ENCODE peak calls at places on chromosome 14, in five cellular contexts. E is breast epithelium, K is body of pancreas, P is neural progenitor cell, J is SK-N-SH. A is an unnamed sample.

GRCh38 chr14:95061317-95062093 is 95.8 kb downstream of the DICER1 start:
- DNase-seq in P (no peak), E (no peak), J (no peak), K (no peak), A (no peak)

GRCh38 chr14:33062881-33063280 is 124.2 kb downstream of the NPAS3 start:
- DNase-seq in J (peak), P (no peak), K (no peak), E (no peak), A (no peak)

GRCh38 chr14:68979722-68980552 is 835 bp upstream of the ACTN1 start:
- DNase-seq in P (peak), K (peak), J (no peak), E (peak), A (no peak)

GRCh38 chr14:48580692-48581091 is 905.3 kb upstream of the MDGA2 start:
- DNase-seq in K (no peak), J (no peak), P (no peak), E (no peak), A (no peak)

GRCh38 chr14:106039400-106039799 is 513.0 kb downstream of the TMEM121 start:
- DNase-seq in K (no peak), P (no peak), J (peak), E (no peak), A (no peak)

GRCh38 chr14:95191445-95192199 is 34.3 kb upstream of the DICER1 start:
- DNase-seq in E (no peak), K (no peak), J (no peak), P (no peak), A (no peak)

GRCh38 chr14:28766505-28767238 is at the start of gene FOXG1:
- DNase-seq in P (peak), E (no peak), J (peak), K (no peak), A (peak)

GRCh38 chr14:69153848-69154208 is 909 bp upstream of the DCAF5 start:
- DNase-seq in P (peak), E (no peak), J (peak), K (peak), A (no peak)

GRCh38 chr14:97329701-97330100 is 532.5 kb downstream of the VRK1 start:
- DNase-seq in K (no peak), E (no peak), P (peak), J (no peak), A (no peak)

GRCh38 chr14:76227450-76228050 is 75.8 kb downstream of the GPATCH2L start:
- DNase-seq in J (no peak), P (no peak), K (no peak), E (no peak), A (no peak)

GRCh38 chr14:97010491-97011160 is 213.4 kb downstream of the VRK1 start:
- DNase-seq in E (no peak), J (no peak), K (no peak), P (no peak), A (no peak)

GRCh38 chr14:68248481-68249255 is 429.1 kb downstream of the RAD51B start:
- DNase-seq in J (peak), P (peak), K (peak), E (no peak), A (peak)

GRCh38 chr14:68079941-68080697 is 260.5 kb downstream of the RAD51B start:
- DNase-seq in P (no peak), K (no peak), J (no peak), E (no peak), A (no peak)

GRCh38 chr14:96040836-96041371 is 1.7 kb downstream of the C14orf132 start:
- DNase-seq in K (no peak), P (no peak), E (no peak), J (no peak), A (no peak)

GRCh38 chr14:59500732-59501131 is 16.4 kb downstream of the JKAMP start:
- DNase-seq in E (no peak), J (no peak), K (no peak), P (no peak), A (no peak)

GRCh38 chr14:89953602-89954001 is 928 bp downstream of the EFCAB11 start:
- DNase-seq in K (no peak), J (no peak), E (no peak), P (no peak), A (no peak)
- H3K4me3 ChIP-seq in K (no peak), J (peak), E (no peak), P (peak), A (no peak)

GRCh38 chr14:100644383-100644782 is 57.2 kb upstream of the BEGAIN start:
- DNase-seq in E (no peak), K (no peak), P (no peak), J (peak), A (no peak)

GRCh38 chr14:100648474-100649172 is 61.4 kb upstream of the BEGAIN start:
- DNase-seq in P (no peak), E (no peak), J (no peak), K (no peak), A (no peak)

GRCh38 chr14:100644784-100645183 is 57.6 kb upstream of the BEGAIN start:
- DNase-seq in P (no peak), K (no peak), E (no peak), J (no peak), A (no peak)

GRCh38 chr14:100645986-100646314 is 58.7 kb upstream of the BEGAIN start:
- DNase-seq in P (no peak), E (no peak), J (no peak), K (no peak), A (no peak)

DNA sequence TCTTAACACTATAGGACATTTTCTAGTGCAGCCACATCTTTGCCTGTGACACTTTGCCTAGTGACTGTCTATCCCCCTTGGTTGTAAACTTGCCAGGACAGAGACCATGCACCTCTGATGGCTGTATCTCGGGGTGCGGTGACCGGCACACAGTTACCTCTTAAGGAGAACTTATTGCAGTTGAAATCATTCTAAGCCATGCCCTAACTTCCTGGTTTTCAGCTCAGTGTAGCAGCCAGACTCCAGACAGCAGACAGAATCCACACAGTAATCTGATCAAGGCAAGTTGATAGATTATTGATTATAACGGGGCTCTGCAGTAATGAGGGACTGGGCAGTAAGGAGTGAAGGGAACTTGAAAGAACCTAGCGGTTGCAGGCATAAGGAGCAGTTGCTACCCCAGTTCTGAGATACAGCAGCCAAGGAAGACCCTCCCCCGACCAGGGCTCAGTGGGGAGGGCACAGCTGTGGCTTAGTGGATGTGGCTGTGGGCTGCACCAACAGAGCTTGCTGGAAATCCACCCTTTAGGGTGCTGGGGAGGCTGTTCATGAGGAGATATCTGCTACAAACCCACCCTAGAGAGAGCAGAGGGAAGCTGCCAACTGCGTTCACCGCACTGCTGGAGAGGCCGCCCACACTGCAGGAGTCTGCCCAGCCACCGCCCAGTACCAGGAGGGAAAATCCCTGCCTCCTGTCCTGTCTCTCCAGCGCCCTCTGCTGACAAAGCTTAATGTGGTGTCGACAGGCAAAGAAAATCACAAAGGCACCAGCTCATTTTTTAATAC is 58.2 kb upstream of the BEGAIN start:
- DNase-seq in K (peak), P (peak), E (peak), J (peak), A (peak)
- TF ChIP-seq CTCF in K (peak), P (peak), E (peak), J (peak), A (peak)

GRCh38 chr14:34554540-34555250 is 15.2 kb upstream of the EAPP start:
- DNase-seq in K (no peak), J (peak), P (no peak), E (no peak), A (peak)
- H3K4me3 ChIP-seq in K (no peak), J (peak), P (no peak), E (no peak), A (no peak)

GRCh38 chr14:54803926-54804719 is 98.5 kb downstream of the GCH1 start:
- DNase-seq in K (no peak), J (no peak), E (no peak), P (no peak), A (no peak)
- TF ChIP-seq CTCF in K (no peak), J (no peak), E (no peak), P (no peak), A (no peak)

DNA sequence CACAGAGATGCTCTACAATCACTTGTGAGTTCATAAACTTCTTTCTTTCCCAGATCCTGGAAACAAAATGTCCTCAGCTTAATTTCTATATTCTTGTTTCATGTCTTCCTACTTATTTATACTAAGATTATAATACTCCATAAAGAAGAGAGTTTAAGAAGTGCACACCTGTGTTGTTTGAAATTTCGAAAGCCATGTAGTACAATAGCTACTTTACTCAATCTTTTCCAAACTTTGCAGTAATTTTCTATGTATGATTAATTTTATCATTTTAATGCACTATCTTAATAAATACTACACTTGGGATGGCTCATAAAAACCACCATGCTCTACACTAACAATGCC is 300 bp upstream of the TTC5 start:
- DNase-seq in K (no peak), J (no peak), E (no peak), P (no peak), A (no peak)
- H3K4me3 ChIP-seq in K (no peak), J (peak), E (peak), P (peak), A (no peak)

DNA sequence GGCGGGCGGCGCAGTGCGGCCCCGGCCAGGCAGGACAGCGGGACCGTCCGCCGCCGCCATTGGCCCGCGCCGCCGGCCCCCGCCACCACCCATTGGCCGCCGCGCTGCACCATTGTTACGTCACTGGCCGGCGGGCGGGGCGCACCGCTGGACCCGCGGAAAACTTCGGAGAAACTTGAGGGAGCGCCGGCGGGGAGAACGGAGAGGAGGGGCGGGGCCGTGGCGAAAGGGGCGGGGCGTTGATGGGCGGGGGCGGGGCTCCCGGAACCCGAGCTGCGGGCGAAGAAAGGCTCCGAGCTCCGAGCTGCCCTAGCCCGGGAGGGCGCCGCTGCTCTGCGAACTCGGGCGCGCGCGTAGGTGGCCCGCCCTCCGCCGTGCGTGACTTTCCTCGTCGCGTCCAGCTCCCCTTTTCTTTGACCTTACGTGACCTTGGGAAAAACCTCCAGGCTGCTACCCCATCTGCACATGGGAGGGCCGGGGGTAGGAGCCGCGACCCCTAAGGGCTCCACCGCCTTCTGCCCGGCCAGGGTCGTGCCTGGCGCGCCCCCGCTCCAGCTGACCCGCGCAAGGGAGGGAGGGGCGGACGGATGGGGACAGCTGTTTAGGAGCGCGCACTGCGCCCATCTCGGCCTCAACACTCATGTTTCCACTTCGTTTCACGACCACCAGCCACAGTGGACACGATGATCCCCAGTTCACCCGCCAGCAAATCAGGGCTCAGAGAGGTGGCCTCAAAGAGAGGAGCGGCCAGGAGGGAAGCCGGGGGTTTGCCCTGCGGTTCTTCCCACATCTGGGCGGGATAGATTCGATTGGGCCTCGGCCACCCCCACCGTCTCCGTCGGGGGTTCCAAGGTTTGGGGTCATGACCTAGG is at the start of gene ANKRD9:
- DNase-seq in K (peak), J (peak), E (peak), P (peak), A (peak)
- TF ChIP-seq CTCF in K (no peak), J (peak), E (no peak), P (no peak), A (no peak)

DNA sequence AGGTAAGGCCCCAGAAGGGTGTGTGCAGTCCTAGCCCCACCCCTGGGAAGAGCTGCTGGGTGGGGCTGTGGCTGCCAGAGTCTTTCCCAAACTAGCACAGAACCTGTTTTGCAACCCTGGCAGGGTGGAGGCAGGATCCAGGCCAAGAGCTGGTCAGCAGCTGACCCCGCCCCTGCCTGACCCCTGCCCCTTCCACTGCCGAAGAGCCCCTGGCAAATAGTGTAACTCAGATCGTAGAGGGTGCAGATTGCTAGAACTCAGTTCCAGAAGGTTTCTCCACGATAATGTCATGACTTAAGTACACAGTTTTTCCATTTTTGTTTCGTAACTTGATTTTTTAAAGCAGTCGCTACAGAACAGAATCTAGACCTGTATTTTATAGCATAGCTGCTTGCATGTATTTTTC is 26.7 kb upstream of the PNMA1 start:
- DNase-seq in P (no peak), K (peak), J (peak), E (peak), A (no peak)
- H3K4me3 ChIP-seq in P (no peak), K (no peak), J (no peak), E (peak), A (no peak)

GRCh38 chr14:23301288-23301968 is 1.2 kb downstream of the PPP1R3E start:
- DNase-seq in K (peak), P (peak), J (peak), E (peak), A (peak)
- TF ChIP-seq CTCF in K (peak), P (peak), J (peak), E (peak), A (peak)

A was measured in GM06990.